ENCODE peak calls at places on chromosomes 13 and 19, in nine cellular contexts. W is CD4-positive, CD25-positive, alpha-beta regulatory T cell; L is iPS DF 6.9; Y is Panc1; N is GM23248; G is heart left ventricle; A is cardiac muscle cell; V is CD8-positive, alpha-beta memory T cell; U is PC-9. H is an unnamed sample.

GRCh38 chr19:17754634-17755532 is 3.6 kb downstream of the FCHO1 start:
- DNase-seq in Y (no peak), A (no peak), N (no peak), L (no peak), V (no peak), G (no peak), W (no peak), U (no peak), H (no peak)

GRCh38 chr13:50915562-50915961 is 6.0 kb downstream of the RNASEH2B start:
- DNase-seq in U (no peak), A (no peak), N (no peak), V (no peak), W (peak; percentile 39), G (no peak), L (no peak), Y (no peak), H (no peak)

GRCh38 chr19:4871711-4872110 is 4.2 kb upstream of the PLIN3 start:
- DNase-seq in L (no peak), U (no peak), G (no peak), V (no peak), Y (no peak), N (no peak), W (no peak), A (no peak), H (no peak)

GRCh38 chr19:34494601-34495000 is 13.0 kb downstream of the WTIP start:
- DNase-seq in W (no peak), V (no peak), A (no peak), L (no peak), Y (no peak), N (no peak), G (no peak), U (no peak), H (no peak)

GRCh38 chr19:4379383-4380253 is 20.7 kb downstream of the SH3GL1 start:
- DNase-seq in W (peak; percentile 54), U (peak; percentile 88), N (peak; percentile 45), V (no peak), A (peak; percentile 63), G (no peak), L (no peak), Y (no peak), H (peak; percentile 82)

GRCh38 chr13:96821381-96821780 is 172.9 kb downstream of the OXGR1 start:
- DNase-seq in A (peak; percentile 4), L (no peak), Y (no peak), G (no peak), U (no peak), W (no peak), V (no peak), N (peak; percentile 54), H (no peak)

GRCh38 chr19:33124207-33125098 is 7.5 kb upstream of the WDR88 start:
- DNase-seq in L (no peak), N (no peak), V (no peak), G (no peak), A (no peak), U (no peak), W (no peak), Y (no peak), H (no peak)

GRCh38 chr13:19772306-19772705 is 10.4 kb downstream of the PSPC1 start:
- DNase-seq in W (no peak), G (no peak), Y (no peak), L (no peak), N (peak; percentile 2), V (no peak), U (no peak), A (no peak), H (no peak)

GRCh38 chr19:49422407-49423277 is 599 bp downstream of the PTH2 start:
- DNase-seq in L (no peak), G (peak; percentile 57), U (no peak), W (peak; percentile 68), A (peak; percentile 46), Y (no peak), N (peak; percentile 63), V (peak; percentile 63), H (no peak)

GRCh38 chr19:49423278-49423984 is at the start of gene PTH2:
- DNase-seq in N (no peak), G (no peak), L (no peak), U (no peak), W (no peak), Y (no peak), V (no peak), A (no peak), H (no peak)

GRCh38 chr19:49420227-49420626 is 3.0 kb downstream of the PTH2 start:
- DNase-seq in L (no peak), G (no peak), U (no peak), W (no peak), V (no peak), A (no peak), N (no peak), Y (no peak), H (no peak)

GRCh38 chr19:49421039-49421877 is 2.0 kb downstream of the PTH2 start:
- DNase-seq in A (peak; percentile 81), V (no peak), W (peak; percentile 61), N (peak; percentile 80), L (peak; percentile 97), G (peak; percentile 73), U (no peak), Y (no peak), H (peak; percentile 20)

DNA sequence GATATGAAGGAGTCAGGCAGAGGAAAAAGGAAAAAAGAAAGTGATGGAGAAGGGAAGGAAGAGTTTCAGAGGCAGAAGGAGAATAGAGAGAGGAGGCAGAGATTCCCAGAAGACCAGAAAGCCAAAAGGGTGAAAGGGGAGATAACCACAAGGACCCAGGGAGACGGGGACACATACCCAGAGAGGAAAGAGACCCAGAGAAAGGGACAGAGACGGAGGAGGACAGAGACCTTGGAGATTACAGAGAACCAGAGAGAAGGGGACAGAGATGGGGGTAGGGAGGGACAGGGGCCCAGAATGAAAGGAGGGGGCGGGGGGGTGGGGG is 1.4 kb downstream of the PTH2 start:
- DNase-seq in Y (no peak), W (no peak), A (no peak), U (no peak), L (no peak), N (no peak), G (no peak), V (no peak), H (no peak)
- H3K27me3 ChIP-seq in Y (peaks cover 10% of the 10 kb centered on the region), W (peaks cover 53% of the 10 kb centered on the region), A (peaks cover 53% of the 10 kb centered on the region), U (peaks cover 98% of the 10 kb centered on the region), L (peaks cover 24% of the 10 kb centered on the region), N (peaks cover 73% of the 10 kb centered on the region), G (peaks cover 86% of the 10 kb centered on the region), V (peaks cover 65% of the 10 kb centered on the region), H (peaks cover 49% of the 10 kb centered on the region)

GRCh38 chr13:94114166-94114565 is 365.3 kb downstream of the DCT start:
- DNase-seq in V (no peak), G (no peak), U (no peak), L (no peak), W (no peak), N (no peak), Y (no peak), A (no peak), H (no peak)
- H3K27ac ChIP-seq in V (no peak overlapping the region), G (no peak overlapping the region), U (no peak overlapping the region), L (no peak overlapping the region), W (no peak overlapping the region), N (no peak overlapping the region), Y (no peak overlapping the region), A (no peak overlapping the region), H (no peak overlapping the region)

GRCh38 chr19:1035998-1036621 is 3.8 kb upstream of the ABCA7 start:
- DNase-seq in L (no peak), V (no peak), A (no peak), G (peak; percentile 24), N (no peak), Y (no peak), W (no peak), U (no peak), H (no peak)
- H3K4me1 ChIP-seq in L (no peaks in the 10 kb centered on the region), V (peaks cover 53% of the 10 kb centered on the region), A (peaks cover 5% of the 10 kb centered on the region), G (peaks cover 18% of the 10 kb centered on the region), N (no peaks in the 10 kb centered on the region), Y (peaks cover 6% of the 10 kb centered on the region), W (peaks cover 37% of the 10 kb centered on the region), U (peaks cover 6% of the 10 kb centered on the region), H (peaks cover 3% of the 10 kb centered on the region)

DNA sequence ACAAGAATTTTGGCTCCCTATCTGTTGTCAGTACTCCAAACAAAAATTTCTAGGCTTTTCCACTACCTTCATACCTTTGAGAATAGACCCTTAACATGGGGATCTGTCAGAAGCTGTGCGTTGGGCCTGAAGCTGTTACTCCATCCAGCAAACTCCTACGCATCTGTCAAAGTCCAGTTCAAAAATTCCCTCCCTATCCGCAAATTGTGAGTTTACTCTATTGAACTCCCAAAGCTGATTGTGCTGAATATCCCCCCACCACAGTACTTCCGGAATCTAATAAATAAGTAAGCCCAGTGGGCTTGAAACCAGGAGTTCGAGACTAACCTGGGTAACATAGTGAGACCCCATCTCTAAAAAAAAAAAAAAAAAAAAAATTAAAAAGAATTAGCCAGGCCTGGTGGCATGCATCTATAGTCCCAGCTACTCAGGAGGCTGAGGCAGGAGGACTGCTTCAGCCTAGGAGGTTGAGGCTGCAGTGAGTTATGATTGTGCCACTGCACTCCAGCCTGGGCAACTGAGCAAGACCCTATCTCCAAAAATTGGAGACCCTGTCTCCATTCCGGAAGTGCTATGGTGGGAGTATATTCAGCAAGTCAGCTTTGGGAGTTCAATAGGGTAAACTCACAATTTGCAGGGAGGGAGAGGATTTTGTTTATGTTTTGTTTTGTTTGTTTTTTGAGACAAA is 930 bp upstream of the FBN3 start:
- DNase-seq in N (no peak), Y (no peak), U (no peak), W (no peak), G (no peak), L (no peak), V (no peak), A (no peak), H (no peak)
- H3K27me3 ChIP-seq in N (peaks cover 22% of the 10 kb centered on the region), Y (no peaks in the 10 kb centered on the region), U (peaks cover 54% of the 10 kb centered on the region), W (peaks cover 10% of the 10 kb centered on the region), G (peaks cover 34% of the 10 kb centered on the region), L (no peaks in the 10 kb centered on the region), V (peaks cover 17% of the 10 kb centered on the region), A (no peaks in the 10 kb centered on the region), H (peaks cover 3% of the 10 kb centered on the region)